ENCODE peak calls at places on chromosomes 7 and 10, in four cellular contexts. C, B, S and F are unnamed samples.

GRCh38 chr7:44080118-44080517 is 2.2 kb downstream of the POLM start:
- DNase-seq in C (no peak), B (no peak), S (no peak), F (no peak)

GRCh38 chr7:127629268-127629854 is 11.4 kb upstream of the PAX4 start:
- DNase-seq in C (no peak), B (peak), S (no peak), F (no peak)

GRCh38 chr7:156473476-156474240 is 166.9 kb upstream of the RNF32 start:
- DNase-seq in C (peak), B (peak), S (no peak), F (no peak)

GRCh38 chr7:153193144-153193595 is 433.6 kb downstream of the ACTR3B start:
- DNase-seq in C (no peak), B (peak), S (no peak), F (no peak)

GRCh38 chr7:87047-87446 is 105.3 kb upstream of the FAM20C start:
- DNase-seq in C (no peak), B (peak), S (no peak), F (no peak)

GRCh38 chr7:111357691-111358090 is 204.6 kb downstream of the IMMP2L start:
- DNase-seq in C (peak), B (no peak), S (no peak), F (no peak)

GRCh38 chr7:123865517-123866117 is 20.6 kb downstream of the HYAL4 start:
- DNase-seq in C (peak), B (peak), S (peak), F (no peak)

GRCh38 chr10:118725784-118726507 is 28.8 kb downstream of the CACUL1 start:
- DNase-seq in C (peak), B (no peak), S (no peak), F (no peak)

GRCh38 chr10:113965683-113966082 is 78.0 kb upstream of the ADRB1 start:
- DNase-seq in C (no peak), B (no peak), S (no peak), F (no peak)

GRCh38 chr7:51428226-51428887 is 111.7 kb upstream of the COBL start:
- DNase-seq in C (no peak), B (peak), S (no peak), F (no peak)

GRCh38 chr7:150446288-150446938 is 4.0 kb upstream of the GIMAP8 start:
- DNase-seq in C (no peak), B (no peak), S (no peak), F (no peak)

GRCh38 chr10:47253651-47254375 is 46.2 kb upstream of the GDF10 start:
- DNase-seq in C (peak), B (no peak), S (peak), F (no peak)

GRCh38 chr7:74625446-74625845 is 32.1 kb upstream of the GTF2I start:
- DNase-seq in C (peak), B (no peak), S (no peak), F (no peak)

GRCh38 chr10:117533507-117534281 is 8.9 kb upstream of the EMX2 start:
- DNase-seq in C (no peak), B (peak), S (no peak), F (no peak)

GRCh38 chr10:90969947-90970673 is 49.2 kb upstream of the ANKRD1 start:
- DNase-seq in C (peak), B (no peak), S (no peak), F (no peak)

GRCh38 chr10:4941540-4942330 is 21.5 kb upstream of the AKR1C1 start:
- DNase-seq in C (peak), B (no peak), S (no peak), F (no peak)

GRCh38 chr7:44373418-44373740 is 48.0 kb upstream of the CAMK2B start:
- DNase-seq in C (no peak), B (no peak), S (no peak), F (no peak)

GRCh38 chr10:4243651-4244050 is 458.6 kb upstream of the KLF6 start:
- DNase-seq in C (peak), B (no peak), S (no peak), F (no peak)

GRCh38 chr10:31789555-31789954 is 139.1 kb downstream of the ARHGAP12 start:
- DNase-seq in C (no peak), B (no peak), S (no peak), F (no peak)

GRCh38 chr10:121926669-121927360 is 1.0 kb downstream of the ATE1 start:
- DNase-seq in C (no peak), B (no peak), S (no peak), F (no peak)

GRCh38 chr7:155231241-155231800 is 66.4 kb upstream of the INSIG1 start:
- DNase-seq in C (no peak), B (no peak), S (no peak), F (no peak)

GRCh38 chr10:75283150-75284096 is 47.7 kb upstream of the COMTD1 start:
- DNase-seq in C (peak), B (peak), S (peak), F (no peak)

GRCh38 chr7:1520574-1521234 is 9.8 kb upstream of the MAFK start:
- DNase-seq in C (peak), B (no peak), S (no peak), F (no peak)

GRCh38 chr7:148262721-148263229 is 327.8 kb upstream of the C7orf33 start:
- DNase-seq in C (peak), B (peak), S (peak), F (no peak)

GRCh38 chr7:82235710-82236109 is 207.9 kb downstream of the CACNA2D1 start:
- DNase-seq in C (peak), B (no peak), S (no peak), F (no peak)

GRCh38 chr10:32981760-32982159 is 23.7 kb upstream of the ITGB1 start:
- DNase-seq in C (peak), B (no peak), S (peak), F (no peak)

GRCh38 chr10:114271779-114272167 is 32.7 kb downstream of the VWA2 start:
- DNase-seq in C (peak), B (no peak), S (peak), F (no peak)

GRCh38 chr7:1124816-1125602 is 35.0 kb downstream of the ZFAND2A start:
- DNase-seq in C (no peak), B (no peak), S (peak), F (no peak)

GRCh38 chr7:137874390-137874789 is 27.6 kb upstream of the DGKI start:
- DNase-seq in C (peak), B (no peak), S (no peak), F (no peak)

GRCh38 chr10:91061608-91062007 is 140.7 kb upstream of the ANKRD1 start:
- DNase-seq in C (no peak), B (no peak), S (no peak), F (no peak)

GRCh38 chr10:126097558-126098215 is 201.3 kb downstream of the FANK1 start:
- DNase-seq in C (no peak), B (no peak), S (no peak), F (no peak)
- TF ChIP-seq CTCF in C (peak), B (no peak), S (no peak), F (no peak)

DNA sequence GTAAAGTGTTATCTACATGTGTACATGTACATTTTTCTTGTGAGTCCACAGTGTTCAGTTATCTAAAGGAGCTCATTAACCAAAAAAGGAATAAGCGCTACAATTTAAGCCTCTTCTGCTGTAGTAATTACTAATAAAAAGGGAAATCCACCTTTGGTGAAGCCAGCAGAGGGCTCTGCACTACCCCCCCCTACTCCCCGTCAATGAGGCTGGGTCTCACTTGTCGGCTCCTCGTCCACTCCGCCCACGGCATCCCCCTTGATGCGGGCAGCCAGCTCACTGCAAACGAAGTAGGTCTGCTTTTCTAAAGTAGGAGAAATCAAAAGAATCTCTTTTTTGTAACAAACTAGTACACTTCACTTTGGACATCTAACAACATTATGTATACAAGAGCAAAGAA is 4.7 kb upstream of the WASHC2A start:
- DNase-seq in C (no peak), B (peak), S (no peak), F (no peak)
- TF ChIP-seq CTCF in C (peak), B (peak), S (no peak), F (no peak)

DNA sequence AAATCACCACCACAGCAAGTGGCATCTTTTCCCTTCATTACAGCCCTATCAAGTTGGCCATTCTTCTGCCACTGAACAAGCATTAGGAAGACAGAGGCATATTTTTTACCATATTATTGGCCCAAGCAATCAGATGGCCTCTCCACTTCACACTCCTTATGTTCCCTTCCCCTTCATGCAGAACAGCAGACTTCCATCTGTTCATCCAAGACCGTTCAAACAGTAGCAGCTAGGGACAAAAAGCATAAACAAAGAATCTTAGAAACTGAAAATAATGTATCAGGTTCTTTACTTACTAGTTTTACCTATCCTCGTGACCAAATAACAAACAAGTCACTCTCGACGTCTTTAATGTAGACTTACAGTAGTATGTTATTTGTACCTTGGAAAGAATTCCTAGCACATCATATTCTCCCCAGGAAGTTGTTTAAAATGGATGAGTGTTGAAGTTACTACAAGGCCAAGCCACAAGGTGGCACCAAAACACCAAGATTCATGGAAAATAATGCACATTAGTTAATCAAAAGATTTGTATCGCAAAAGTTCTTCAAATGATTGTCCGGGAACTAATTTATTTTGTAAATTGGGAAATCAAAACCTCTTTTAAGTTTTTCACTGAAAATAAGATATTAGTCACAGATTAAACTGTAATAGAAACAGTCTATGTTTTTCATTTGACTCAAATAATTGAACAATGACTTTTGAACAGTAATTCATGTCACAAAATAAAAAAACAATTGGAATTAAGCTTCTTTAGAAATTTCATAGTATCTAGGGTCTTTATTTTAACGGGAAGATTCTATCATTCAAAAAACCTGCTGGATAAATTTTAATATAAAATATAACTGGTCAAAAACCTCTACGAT is 112.1 kb downstream of the VPS41 start:
- DNase-seq in C (peak), B (peak), S (peak), F (no peak)
- TF ChIP-seq CTCF in C (peak), B (peak), S (peak), F (peak)

DNA sequence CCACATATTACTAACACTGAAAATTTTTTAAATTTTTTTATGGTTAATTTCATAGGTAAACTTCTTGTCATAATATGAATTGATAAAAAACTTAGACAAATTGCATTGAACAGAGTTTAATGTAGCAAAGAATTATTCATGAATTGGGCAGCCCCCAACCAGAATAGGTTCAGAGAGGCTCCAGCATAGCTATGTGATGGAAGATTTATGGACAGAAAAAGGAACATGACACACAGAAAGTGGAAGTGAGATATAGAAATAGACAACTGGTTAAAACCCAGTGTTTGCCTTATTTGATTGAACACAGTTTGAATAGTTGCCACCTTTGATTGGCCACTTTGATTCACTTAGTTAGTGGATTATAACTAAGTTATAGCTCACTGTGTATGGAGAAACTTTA is 87.2 kb downstream of the AHR start:
- DNase-seq in C (no peak), B (no peak), S (no peak), F (no peak)
- TF ChIP-seq CTCF in C (no peak), B (no peak), S (no peak), F (no peak)

GRCh38 chr10:66629976-66630375 is 295.9 kb upstream of the LRRTM3 start:
- DNase-seq in C (peak), B (no peak), S (no peak), F (no peak)

GRCh38 chr10:66625709-66626590 is 299.9 kb upstream of the LRRTM3 start:
- DNase-seq in C (no peak), B (no peak), S (no peak), F (no peak)

GRCh38 chr10:66622050-66622449 is 303.8 kb upstream of the LRRTM3 start:
- DNase-seq in C (no peak), B (no peak), S (no peak), F (no peak)

GRCh38 chr10:66627156-66627555 is 298.7 kb upstream of the LRRTM3 start:
- DNase-seq in C (no peak), B (peak), S (no peak), F (no peak)
- TF ChIP-seq CTCF in C (no peak), B (peak), S (peak), F (no peak)

GRCh38 chr7:125675169-125675568 is 745.5 kb upstream of the POT1 start:
- DNase-seq in C (no peak), B (no peak), S (no peak), F (no peak)

GRCh38 chr7:125668321-125668993 is 738.8 kb upstream of the POT1 start:
- DNase-seq in C (no peak), B (no peak), S (no peak), F (no peak)

GRCh38 chr7:125675628-125676027 is 746.0 kb upstream of the POT1 start:
- DNase-seq in C (no peak), B (no peak), S (no peak), F (no peak)

DNA sequence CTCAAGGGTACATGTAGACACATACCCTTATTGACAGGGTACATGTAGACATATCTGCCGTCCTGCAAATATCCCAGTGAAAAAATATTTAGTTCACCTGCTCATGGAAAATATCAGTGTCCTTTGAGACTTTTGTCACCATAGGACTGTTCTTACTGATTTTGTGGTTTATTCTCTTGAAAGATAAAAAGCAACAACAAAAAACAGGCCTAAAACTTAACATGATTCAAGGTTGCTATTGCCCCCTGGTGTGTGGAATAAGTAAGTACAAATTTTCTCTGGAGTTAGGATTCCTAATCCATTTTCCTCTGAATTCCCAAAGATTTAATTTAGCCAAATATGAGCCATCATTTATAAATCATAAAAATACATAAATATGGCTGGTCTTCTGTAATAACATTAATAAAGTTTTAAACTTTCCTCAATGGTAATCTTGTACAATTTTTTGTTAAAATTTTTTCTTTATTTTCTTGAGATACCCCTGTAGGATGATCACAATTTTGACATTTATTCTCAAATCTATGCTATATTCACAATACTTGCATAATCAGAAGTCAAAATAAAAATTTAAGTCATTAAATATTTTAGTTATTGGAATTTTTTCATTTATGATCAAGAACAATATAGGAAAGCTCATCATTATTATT is 741.4 kb upstream of the POT1 start:
- DNase-seq in C (no peak), B (peak), S (no peak), F (no peak)
- TF ChIP-seq CTCF in C (peak), B (peak), S (peak), F (no peak)